ENCODE peak calls at places on chromosomes 7 and 10, in seven cellular contexts. O is CD8-positive, alpha-beta T cell; I is fibroblast of the aortic adventitia; D is A549; E is psoas muscle; X is BJ; W is lower leg skin. C is an unnamed sample.

GRCh38 chr10:29924436-29924835 is 134.9 kb downstream of the JCAD start:
- DNase-seq in O (no peak), I (no peak), D (no peak), E (no peak), X (no peak), W (no peak), C (no peak)

GRCh38 chr10:98028168-98028770 is 2.2 kb downstream of the CRTAC1 start:
- DNase-seq in O (peak), I (peak), D (peak), E (no peak), X (no peak), W (no peak), C (peak)

GRCh38 chr10:90930070-90930837 is 9.4 kb upstream of the ANKRD1 start:
- DNase-seq in O (no peak), I (peak), D (peak), E (no peak), X (peak), W (no peak), C (peak)

GRCh38 chr7:70681847-70682350 is 450.0 kb upstream of the GALNT17 start:
- DNase-seq in O (no peak), I (no peak), D (no peak), E (no peak), X (no peak), W (no peak), C (no peak)

GRCh38 chr10:110861930-110862677 is 9.6 kb upstream of the PDCD4 start:
- DNase-seq in O (no peak), I (no peak), D (no peak), E (no peak), X (peak), W (peak), C (no peak)

GRCh38 chr10:100586959-100587358 is 51.2 kb downstream of the HIF1AN start:
- DNase-seq in O (no peak), I (no peak), D (no peak), E (no peak), X (no peak), W (no peak), C (no peak)

GRCh38 chr7:157058026-157058425 is 47.6 kb upstream of the MNX1 start:
- DNase-seq in O (no peak), I (no peak), D (no peak), E (no peak), X (no peak), W (no peak), C (no peak)

GRCh38 chr10:42476101-42476500 is 162.3 kb downstream of the ZNF33B start:
- DNase-seq in O (no peak), I (no peak), D (no peak), E (no peak), X (no peak), W (no peak), C (no peak)

GRCh38 chr10:70354100-70354499 is 28.3 kb downstream of the LRRC20 start:
- DNase-seq in O (no peak), I (no peak), D (no peak), E (no peak), X (no peak), W (no peak), C (no peak)

GRCh38 chr10:43871004-43871439 is 222.3 kb upstream of the ZNF32 start:
- DNase-seq in O (no peak), I (no peak), D (no peak), E (peak), X (no peak), W (no peak), C (no peak)

GRCh38 chr7:1638113-1638726 is 31.9 kb upstream of the ELFN1 start:
- DNase-seq in O (no peak), I (peak), D (no peak), E (peak), X (no peak), W (no peak), C (no peak)

GRCh38 chr10:77164616-77165311 is 472.8 kb downstream of the KCNMA1 start:
- DNase-seq in O (no peak), I (peak), D (no peak), E (no peak), X (no peak), W (no peak), C (no peak)

GRCh38 chr7:112092306-112093090 is 113.7 kb downstream of the DOCK4 start:
- DNase-seq in O (no peak), I (no peak), D (no peak), E (no peak), X (no peak), W (no peak), C (no peak)

GRCh38 chr10:62025134-62025794 is 123.8 kb downstream of the ARID5B start:
- DNase-seq in O (no peak), I (no peak), D (no peak), E (no peak), X (no peak), W (no peak), C (no peak)

GRCh38 chr10:80709879-80710278 is 172.2 kb downstream of the SH2D4B start:
- DNase-seq in O (no peak), I (no peak), D (no peak), E (no peak), X (no peak), W (no peak), C (no peak)

GRCh38 chr10:111391146-111391545 is 314.3 kb downstream of the ADRA2A start:
- DNase-seq in O (no peak), I (no peak), D (no peak), E (no peak), X (no peak), W (no peak), C (no peak)

GRCh38 chr7:93551063-93551895 is 23.2 kb downstream of the CALCR start:
- DNase-seq in O (no peak), I (peak), D (peak), E (no peak), X (no peak), W (no peak), C (peak)

GRCh38 chr7:142908921-142909870 is 23.7 kb upstream of the TRPV6 start:
- DNase-seq in O (no peak), I (peak), D (peak), E (no peak), X (no peak), W (no peak), C (no peak)

GRCh38 chr7:45682836-45683555 is 108.8 kb downstream of the ADCY1 start:
- DNase-seq in O (no peak), I (peak), D (no peak), E (no peak), X (no peak), W (peak), C (no peak)

GRCh38 chr10:49182776-49183175 is 5.4 kb downstream of the TMEM273 start:
- DNase-seq in O (no peak), I (no peak), D (no peak), E (no peak), X (no peak), W (no peak), C (no peak)

GRCh38 chr7:51222916-51223315 is 93.7 kb downstream of the COBL start:
- DNase-seq in O (no peak), I (no peak), D (no peak), E (no peak), X (no peak), W (no peak), C (no peak)

GRCh38 chr10:50579491-50580259 is 44.1 kb downstream of the SGMS1 start:
- DNase-seq in O (no peak), I (no peak), D (no peak), E (no peak), X (no peak), W (no peak), C (no peak)

GRCh38 chr10:96618648-96619047 is 31.8 kb upstream of the TM9SF3 start:
- DNase-seq in O (no peak), I (peak), D (no peak), E (peak), X (no peak), W (no peak), C (no peak)

DNA sequence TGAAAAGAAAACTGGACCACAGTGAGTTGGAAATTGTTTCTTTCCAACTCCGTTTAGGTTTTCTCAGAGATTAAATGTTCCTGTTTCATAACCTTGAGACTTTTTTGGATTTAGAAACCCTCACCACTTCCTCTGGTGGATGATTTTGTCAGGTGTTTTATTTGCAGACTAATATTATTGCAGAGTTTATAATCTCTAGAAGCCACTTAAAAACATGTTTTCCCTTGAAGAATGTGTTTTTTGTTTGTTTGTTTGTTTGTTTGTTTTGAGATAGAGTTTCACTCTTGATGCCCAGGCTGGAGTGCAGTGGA is 520 bp upstream of the MICU1 start:
- DNase-seq in O (no peak), I (no peak), D (no peak), E (no peak), X (no peak), W (no peak), C (no peak)
- H3K4me3 ChIP-seq in O (peak), I (peak), D (peak), E (peak), X (peak), W (no peak), C (peak)

DNA sequence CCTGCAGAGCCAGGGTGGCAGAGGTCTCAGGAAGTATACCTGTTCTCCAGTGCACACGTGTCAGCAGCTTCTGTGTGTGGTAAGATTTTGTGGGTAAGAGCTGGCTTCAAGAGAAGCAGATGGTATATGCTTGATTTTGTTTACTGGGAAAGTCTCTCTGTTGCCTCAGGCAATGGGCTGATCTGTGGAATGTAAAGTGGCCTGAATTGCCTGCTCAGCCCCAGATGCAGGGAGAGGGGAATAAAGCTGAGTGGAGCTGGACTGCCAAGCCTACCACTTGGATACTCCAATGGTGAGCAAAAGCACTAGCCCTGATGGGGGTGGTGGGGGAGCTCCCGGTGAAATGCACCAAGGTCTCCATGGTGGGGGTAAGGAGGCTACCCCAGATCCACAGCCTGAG is 156.1 kb downstream of the WDR11 start:
- DNase-seq in O (no peak), I (no peak), D (no peak), E (no peak), X (no peak), W (no peak), C (peak)
- H3K4me3 ChIP-seq in O (no peak), I (no peak), D (no peak), E (no peak), X (no peak), W (no peak), C (no peak)

GRCh38 chr10:4532976-4533375 is 293.0 kb upstream of the AKR1E2 start:
- DNase-seq in O (no peak), I (peak), D (no peak), E (no peak), X (no peak), W (no peak), C (no peak)
- H3K4me3 ChIP-seq in O (no peak), I (no peak), D (no peak), E (no peak), X (no peak), W (no peak), C (no peak)

GRCh38 chr7:116209561-116210070 is 723 bp upstream of the TES start:
- DNase-seq in O (no peak), I (no peak), D (no peak), E (no peak), X (no peak), W (no peak), C (no peak)
- H3K4me3 ChIP-seq in O (no peak), I (no peak), D (peak), E (no peak), X (no peak), W (no peak), C (no peak)

GRCh38 chr7:128055668-128056067 is 24.4 kb upstream of the LRRC4 start:
- DNase-seq in O (no peak), I (no peak), D (no peak), E (no peak), X (no peak), W (no peak), C (no peak)

GRCh38 chr7:128053023-128053422 is 21.8 kb upstream of the LRRC4 start:
- DNase-seq in O (no peak), I (peak), D (no peak), E (no peak), X (no peak), W (no peak), C (peak)

GRCh38 chr7:128053991-128054390 is 22.8 kb upstream of the LRRC4 start:
- DNase-seq in O (no peak), I (no peak), D (no peak), E (no peak), X (no peak), W (no peak), C (no peak)

GRCh38 chr7:128056901-128057300 is 25.7 kb upstream of the LRRC4 start:
- DNase-seq in O (no peak), I (peak), D (no peak), E (no peak), X (peak), W (no peak), C (peak)

DNA sequence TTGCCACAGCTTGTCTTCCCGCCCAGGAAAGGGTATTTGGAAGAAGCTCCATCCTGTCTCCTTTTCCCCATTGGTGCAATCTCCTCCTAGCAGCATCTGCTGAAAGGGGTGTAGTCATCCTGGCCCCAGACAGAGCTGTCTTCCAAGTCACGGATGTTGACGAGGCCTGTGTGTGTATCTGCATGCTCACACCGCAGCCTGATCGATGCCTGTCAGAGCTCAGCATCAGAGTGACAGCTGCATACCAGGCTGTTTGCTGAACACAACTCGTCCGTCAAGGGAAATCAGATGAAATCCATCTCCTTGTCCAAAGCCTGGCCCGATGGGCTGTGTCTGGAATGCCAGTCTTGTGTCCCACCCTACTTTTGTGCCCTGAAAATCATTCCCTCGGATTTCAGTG is 21.2 kb upstream of the LRRC4 start:
- DNase-seq in O (no peak), I (no peak), D (no peak), E (no peak), X (no peak), W (no peak), C (no peak)
- H3K4me3 ChIP-seq in O (no peak), I (no peak), D (no peak), E (no peak), X (no peak), W (no peak), C (no peak)

DNA sequence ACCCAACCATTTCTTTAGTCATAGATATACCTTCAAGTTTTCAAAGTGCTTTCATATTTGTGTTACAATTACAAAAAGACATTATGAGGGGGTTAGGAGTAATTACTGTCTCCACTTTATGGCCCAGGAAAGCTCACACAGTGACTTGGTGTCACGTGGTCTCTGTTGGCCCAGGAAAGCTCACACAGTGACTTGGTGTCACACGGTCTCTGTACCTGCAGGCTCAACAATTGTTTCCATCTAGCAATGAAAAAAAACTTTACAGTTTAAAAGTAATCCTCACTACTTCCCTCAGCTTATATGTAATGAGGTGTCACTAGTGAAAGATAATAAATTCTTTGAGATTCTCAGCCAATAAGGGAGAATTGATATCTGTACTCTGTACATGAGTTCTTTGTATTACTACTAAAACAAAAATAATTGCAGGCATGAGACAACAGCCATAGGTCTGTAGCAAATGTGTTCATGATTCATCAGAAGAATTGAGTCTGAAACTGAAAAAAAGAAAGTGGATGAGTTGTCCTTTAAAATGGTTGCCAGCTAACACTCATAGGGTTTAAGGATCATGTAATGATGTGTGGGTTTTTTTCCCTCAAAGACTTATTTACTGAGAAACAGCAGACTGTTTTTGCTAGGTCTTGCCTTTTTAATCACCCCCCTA is 10.9 kb downstream of the OGDH start:
- DNase-seq in O (no peak), I (peak), D (no peak), E (no peak), X (peak), W (no peak), C (no peak)
- H3K4me3 ChIP-seq in O (no peak), I (no peak), D (no peak), E (no peak), X (no peak), W (no peak), C (no peak)